ENCODE peak calls at places on chromosomes 5 and 9, in four cellular contexts. One of them, this sample, is unnamed.

GRCh38 chr5:143084452-143084851 is 314.3 kb downstream of the ARHGAP26 start:
- DNase-seq in fibroblast of lung: no peak
- DNase-seq in AG04449: no peak
- DNase-seq in astrocyte: no peak
- DNase-seq in this sample: no peak

GRCh38 chr5:11385251-11385900 is 518.9 kb downstream of the CTNND2 start:
- DNase-seq in fibroblast of lung: no peak
- DNase-seq in AG04449: no peak
- DNase-seq in astrocyte: peak
- DNase-seq in this sample: no peak

GRCh38 chr9:83625120-83625710 is 2.3 kb downstream of the IDNK start:
- DNase-seq in fibroblast of lung: no peak
- DNase-seq in AG04449: no peak
- DNase-seq in astrocyte: no peak
- DNase-seq in this sample: no peak

GRCh38 chr9:35035851-35036701 is 36.3 kb downstream of the VCP start:
- DNase-seq in fibroblast of lung: peak
- DNase-seq in AG04449: no peak
- DNase-seq in astrocyte: no peak
- DNase-seq in this sample: peak

GRCh38 chr9:85142461-85143401 is 473.2 kb downstream of the NTRK2 start:
- DNase-seq in fibroblast of lung: peak
- DNase-seq in AG04449: no peak
- DNase-seq in astrocyte: no peak
- DNase-seq in this sample: peak

GRCh38 chr9:126058631-126059030 is 268.0 kb upstream of the MVB12B start:
- DNase-seq in fibroblast of lung: no peak
- DNase-seq in AG04449: no peak
- DNase-seq in astrocyte: no peak
- DNase-seq in this sample: no peak

GRCh38 chr5:133697536-133698258 is 85.4 kb upstream of the FSTL4 start:
- DNase-seq in fibroblast of lung: no peak
- DNase-seq in AG04449: no peak
- DNase-seq in astrocyte: no peak
- DNase-seq in this sample: no peak

GRCh38 chr9:2657427-2657826 is 35.8 kb downstream of the VLDLR start:
- DNase-seq in fibroblast of lung: no peak
- DNase-seq in AG04449: no peak
- DNase-seq in astrocyte: no peak
- DNase-seq in this sample: no peak

GRCh38 chr5:1851290-1851934 is 31.3 kb downstream of the IRX4 start:
- DNase-seq in fibroblast of lung: no peak
- DNase-seq in AG04449: no peak
- DNase-seq in astrocyte: no peak
- DNase-seq in this sample: no peak

GRCh38 chr5:178398856-178399722 is 166.5 kb upstream of the PHYKPL start:
- DNase-seq in fibroblast of lung: no peak
- DNase-seq in AG04449: no peak
- DNase-seq in astrocyte: no peak
- DNase-seq in this sample: no peak

GRCh38 chr9:130041648-130042405 is 1.2 kb downstream of the FNBP1 start:
- DNase-seq in fibroblast of lung: peak
- DNase-seq in AG04449: no peak
- DNase-seq in astrocyte: no peak
- DNase-seq in this sample: no peak

GRCh38 chr9:115369322-115369957 is 251.5 kb upstream of the TNC start:
- DNase-seq in fibroblast of lung: peak
- DNase-seq in AG04449: no peak
- DNase-seq in astrocyte: peak
- DNase-seq in this sample: no peak

GRCh38 chr9:115378246-115378645 is 260.3 kb upstream of the TNC start:
- DNase-seq in fibroblast of lung: no peak
- DNase-seq in AG04449: no peak
- DNase-seq in astrocyte: no peak
- DNase-seq in this sample: no peak

GRCh38 chr9:115374724-115375268 is 256.8 kb upstream of the TNC start:
- DNase-seq in fibroblast of lung: no peak
- DNase-seq in AG04449: no peak
- DNase-seq in astrocyte: no peak
- DNase-seq in this sample: no peak

GRCh38 chr9:115373710-115374045 is 255.7 kb upstream of the TNC start:
- DNase-seq in fibroblast of lung: no peak
- DNase-seq in AG04449: no peak
- DNase-seq in astrocyte: no peak
- DNase-seq in this sample: no peak

GRCh38 chr9:115373000-115373709 is 255.2 kb upstream of the TNC start:
- DNase-seq in fibroblast of lung: peak
- DNase-seq in AG04449: peak
- DNase-seq in astrocyte: peak
- DNase-seq in this sample: peak
- TF ChIP-seq CTCF in fibroblast of lung: no peak
- TF ChIP-seq CTCF in AG04449: no peak
- TF ChIP-seq CTCF in astrocyte: no peak
- TF ChIP-seq CTCF in this sample: no peak

DNA sequence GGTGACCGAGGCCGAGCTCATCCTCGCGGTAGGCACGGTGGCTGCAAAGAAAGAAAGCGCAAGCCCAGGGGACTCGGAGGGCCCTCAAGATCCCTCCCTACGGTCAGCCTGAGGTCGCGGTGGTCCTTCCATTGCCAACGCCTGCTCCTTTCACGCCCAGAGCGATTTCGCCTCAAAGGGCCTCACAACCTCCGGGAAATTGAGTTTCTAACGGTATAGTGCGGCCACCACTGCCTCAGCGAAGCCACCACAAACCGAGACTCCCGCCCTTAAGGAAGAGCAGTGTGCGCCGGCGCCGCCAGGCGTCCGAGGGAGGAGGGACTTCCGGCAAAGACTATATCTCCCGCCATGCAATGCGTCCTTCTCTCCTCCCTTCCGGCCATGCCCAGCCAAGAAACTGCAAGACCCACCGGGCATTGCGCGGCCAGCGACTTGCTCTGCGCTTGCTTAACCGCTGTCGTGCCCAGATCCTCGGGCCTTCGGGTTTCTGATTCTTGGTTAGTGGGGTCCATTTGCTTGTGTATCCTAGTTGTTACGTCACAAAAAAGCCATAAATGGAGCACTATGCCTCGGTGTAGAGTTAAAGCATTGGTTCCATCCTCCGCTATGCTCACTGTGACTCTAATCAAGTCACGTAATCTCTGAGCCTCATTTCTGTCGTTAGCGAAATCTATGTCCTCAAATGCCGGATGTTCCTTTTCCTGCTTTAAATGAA is at the start of gene HAUS6:
- DNase-seq in fibroblast of lung: peak
- DNase-seq in AG04449: peak
- DNase-seq in astrocyte: peak
- DNase-seq in this sample: peak
- TF ChIP-seq CTCF in fibroblast of lung: peak
- TF ChIP-seq CTCF in AG04449: peak
- TF ChIP-seq CTCF in astrocyte: peak
- TF ChIP-seq CTCF in this sample: no peak

GRCh38 chr5:38591450-38591849 is 35.0 kb upstream of the LIFR start:
- DNase-seq in fibroblast of lung: peak
- DNase-seq in AG04449: no peak
- DNase-seq in astrocyte: no peak
- DNase-seq in this sample: no peak
- TF ChIP-seq CTCF in fibroblast of lung: no peak
- TF ChIP-seq CTCF in AG04449: no peak
- TF ChIP-seq CTCF in astrocyte: no peak
- TF ChIP-seq CTCF in this sample: no peak

GRCh38 chr5:155833282-155833681 is 493.7 kb upstream of the SGCD start:
- DNase-seq in fibroblast of lung: no peak
- DNase-seq in AG04449: no peak
- DNase-seq in astrocyte: no peak
- DNase-seq in this sample: no peak
- TF ChIP-seq CTCF in fibroblast of lung: no peak
- TF ChIP-seq CTCF in AG04449: peak
- TF ChIP-seq CTCF in astrocyte: no peak
- TF ChIP-seq CTCF in this sample: no peak

This sample was measured in GM13977.